ENCODE peak calls at places on chromosomes 3 and 15, in five cellular contexts. One of them, this sample, is unnamed.

GRCh38 chr15:33160054-33160453 is 34.5 kb downstream of the FMN1 start:
- DNase-seq in GM23248: no peak
- DNase-seq in OCI-LY7: peak; percentile 5
- DNase-seq in mesendoderm: peak; percentile 14
- DNase-seq in HAP-1: no peak
- DNase-seq in this sample: no peak

GRCh38 chr3:172209333-172210321 is 170.2 kb downstream of the FNDC3B start:
- DNase-seq in OCI-LY7: no peak
- DNase-seq in HAP-1: no peak
- DNase-seq in mesendoderm: peak; percentile 58
- DNase-seq in GM23248: no peak
- DNase-seq in this sample: no peak

GRCh38 chr3:179801263-179801662 is 148.4 kb downstream of the USP13 start:
- DNase-seq in OCI-LY7: no peak
- DNase-seq in GM23248: peak; percentile 96
- DNase-seq in mesendoderm: no peak
- DNase-seq in HAP-1: no peak
- DNase-seq in this sample: no peak

GRCh38 chr3:54262943-54263342 is 140.6 kb downstream of the CACNA2D3 start:
- DNase-seq in OCI-LY7: no peak
- DNase-seq in HAP-1: no peak
- DNase-seq in mesendoderm: no peak
- DNase-seq in GM23248: no peak
- DNase-seq in this sample: no peak

GRCh38 chr3:46012246-46012645 is 15.0 kb downstream of the XCR1 start:
- DNase-seq in OCI-LY7: no peak
- DNase-seq in mesendoderm: no peak
- DNase-seq in GM23248: no peak
- DNase-seq in HAP-1: no peak
- DNase-seq in this sample: no peak

GRCh38 chr3:78726545-78726944 is 1041.3 kb downstream of the ROBO1 start:
- DNase-seq in mesendoderm: peak; percentile 55
- DNase-seq in HAP-1: no peak
- DNase-seq in GM23248: no peak
- DNase-seq in OCI-LY7: no peak
- DNase-seq in this sample: no peak

GRCh38 chr15:32030795-32031194 is 480 bp downstream of the CHRNA7 start:
- DNase-seq in HAP-1: peak; percentile 41
- DNase-seq in GM23248: peak; percentile 6
- DNase-seq in mesendoderm: peak; percentile 52
- DNase-seq in OCI-LY7: no peak
- DNase-seq in this sample: no peak

GRCh38 chr3:21825684-21826083 is 74.7 kb upstream of the ZNF385D start:
- DNase-seq in GM23248: no peak
- DNase-seq in HAP-1: peak; percentile 7
- DNase-seq in OCI-LY7: no peak
- DNase-seq in mesendoderm: peak; percentile 32
- DNase-seq in this sample: no peak

GRCh38 chr15:73344051-73344450 is 24.7 kb downstream of the HCN4 start:
- DNase-seq in mesendoderm: no peak
- DNase-seq in OCI-LY7: no peak
- DNase-seq in HAP-1: no peak
- DNase-seq in GM23248: peak; percentile 38
- DNase-seq in this sample: no peak

GRCh38 chr3:116440196-116440595 is 5.1 kb downstream of the LSAMP start:
- DNase-seq in OCI-LY7: no peak
- DNase-seq in GM23248: peak; percentile 78
- DNase-seq in mesendoderm: no peak
- DNase-seq in HAP-1: no peak
- DNase-seq in this sample: no peak

GRCh38 chr3:133991209-133991608 is 38.5 kb downstream of the SLCO2A1 start:
- DNase-seq in HAP-1: no peak
- DNase-seq in GM23248: peak; percentile 80
- DNase-seq in OCI-LY7: no peak
- DNase-seq in mesendoderm: no peak
- DNase-seq in this sample: no peak

GRCh38 chr3:40731445-40731844 is 206.7 kb downstream of the ZNF621 start:
- DNase-seq in HAP-1: no peak
- DNase-seq in mesendoderm: no peak
- DNase-seq in GM23248: no peak
- DNase-seq in OCI-LY7: no peak
- DNase-seq in this sample: no peak

GRCh38 chr3:37032961-37033360 is 39.6 kb downstream of the MLH1 start:
- DNase-seq in mesendoderm: no peak
- DNase-seq in OCI-LY7: no peak
- DNase-seq in GM23248: no peak
- DNase-seq in HAP-1: no peak
- DNase-seq in this sample: no peak

GRCh38 chr3:17954801-17955200 is 212.4 kb upstream of the TBC1D5 start:
- DNase-seq in OCI-LY7: no peak
- DNase-seq in mesendoderm: peak; percentile 46
- DNase-seq in GM23248: no peak
- DNase-seq in HAP-1: no peak
- DNase-seq in this sample: no peak

GRCh38 chr3:58217209-58217811 is 6.5 kb upstream of the DNASE1L3 start:
- DNase-seq in HAP-1: peak; percentile 77
- DNase-seq in OCI-LY7: peak; percentile 84
- DNase-seq in GM23248: peak; percentile 78
- DNase-seq in mesendoderm: peak; percentile 95
- DNase-seq in this sample: no peak

GRCh38 chr3:36876181-36876936 is 68.5 kb downstream of the TRANK1 start:
- DNase-seq in HAP-1: no peak
- DNase-seq in OCI-LY7: peak; percentile 60
- DNase-seq in GM23248: no peak
- DNase-seq in mesendoderm: no peak
- DNase-seq in this sample: no peak

GRCh38 chr3:101721650-101721917 is 2.8 kb upstream of the CEP97 start:
- DNase-seq in OCI-LY7: peak; percentile 39
- DNase-seq in GM23248: no peak
- DNase-seq in mesendoderm: no peak
- DNase-seq in HAP-1: no peak
- DNase-seq in this sample: no peak

GRCh38 chr3:136070334-136070733 is 104.8 kb downstream of the PPP2R3A start:
- DNase-seq in OCI-LY7: no peak
- DNase-seq in GM23248: peak; percentile 93
- DNase-seq in mesendoderm: peak; percentile 38
- DNase-seq in HAP-1: no peak
- DNase-seq in this sample: no peak

GRCh38 chr3:59764131-59764530 is 714.3 kb upstream of the CFAP20DC start:
- DNase-seq in OCI-LY7: no peak
- DNase-seq in mesendoderm: no peak
- DNase-seq in HAP-1: no peak
- DNase-seq in GM23248: peak; percentile 15
- DNase-seq in this sample: no peak

GRCh38 chr3:119018690-119019463 is 15.8 kb downstream of the IGSF11 start:
- DNase-seq in mesendoderm: no peak
- DNase-seq in OCI-LY7: no peak
- DNase-seq in HAP-1: peak; percentile 13
- DNase-seq in GM23248: no peak
- DNase-seq in this sample: no peak

GRCh38 chr3:129485681-129486056 is 42.8 kb upstream of the RHO start:
- DNase-seq in GM23248: peak; percentile 99
- DNase-seq in OCI-LY7: no peak
- DNase-seq in HAP-1: no peak
- DNase-seq in mesendoderm: peak; percentile 56
- DNase-seq in this sample: no peak

GRCh38 chr15:64780600-64781156 is 5.3 kb upstream of the RBPMS2 start:
- DNase-seq in mesendoderm: peak; percentile 85
- DNase-seq in GM23248: no peak
- DNase-seq in HAP-1: peak; percentile 85
- DNase-seq in OCI-LY7: no peak
- DNase-seq in this sample: no peak

GRCh38 chr3:186694288-186695032 is 22.7 kb upstream of the KNG1 start:
- DNase-seq in mesendoderm: no peak
- DNase-seq in HAP-1: no peak
- DNase-seq in GM23248: no peak
- DNase-seq in OCI-LY7: no peak
- DNase-seq in this sample: no peak

DNA sequence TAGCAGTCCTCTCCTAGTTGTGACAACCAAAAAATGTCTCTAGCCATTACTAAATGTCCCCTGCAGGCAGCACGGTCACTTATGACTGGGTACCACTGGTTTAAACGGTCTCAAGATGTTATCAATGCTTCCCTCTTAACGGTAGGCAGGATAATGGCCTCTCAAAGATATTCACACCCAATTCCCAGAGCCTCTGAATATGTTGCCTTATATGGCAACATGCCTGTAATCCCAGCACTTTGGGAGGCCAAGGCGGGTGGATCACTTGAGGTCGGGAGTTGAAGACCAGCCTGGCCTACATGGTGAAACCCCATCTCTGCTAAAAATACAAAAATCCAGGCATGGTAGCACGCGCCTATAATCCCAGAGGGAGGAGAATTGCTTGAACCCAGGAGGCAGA is 9.4 kb downstream of the MME start:
- DNase-seq in mesendoderm: peak; percentile 47
- DNase-seq in OCI-LY7: no peak
- DNase-seq in HAP-1: no peak
- DNase-seq in GM23248: no peak
- DNase-seq in this sample: no peak
- H3K36me3 ChIP-seq in mesendoderm: no peaks in the 10 kb centered on the region
- H3K36me3 ChIP-seq in OCI-LY7: peaks cover 85% of the 10 kb centered on the region
- H3K36me3 ChIP-seq in HAP-1: no peaks in the 10 kb centered on the region
- H3K36me3 ChIP-seq in GM23248: peaks cover 37% of the 10 kb centered on the region
- H3K36me3 ChIP-seq in this sample: no peaks in the 10 kb centered on the region

GRCh38 chr3:141235661-141236171 is 4.1 kb downstream of the PXYLP1 start:
- DNase-seq in mesendoderm: peak; percentile 29
- DNase-seq in OCI-LY7: no peak
- DNase-seq in HAP-1: no peak
- DNase-seq in GM23248: no peak
- DNase-seq in this sample: no peak

GRCh38 chr3:141237701-141238521 is 6.3 kb downstream of the PXYLP1 start:
- DNase-seq in mesendoderm: peak; percentile 28
- DNase-seq in HAP-1: no peak
- DNase-seq in GM23248: no peak
- DNase-seq in OCI-LY7: no peak
- DNase-seq in this sample: no peak

GRCh38 chr3:141234283-141234682 is 2.7 kb downstream of the PXYLP1 start:
- DNase-seq in mesendoderm: no peak
- DNase-seq in GM23248: no peak
- DNase-seq in HAP-1: no peak
- DNase-seq in OCI-LY7: no peak
- DNase-seq in this sample: no peak

GRCh38 chr3:141233457-141234161 is 2.0 kb downstream of the PXYLP1 start:
- DNase-seq in HAP-1: no peak
- DNase-seq in OCI-LY7: no peak
- DNase-seq in GM23248: no peak
- DNase-seq in mesendoderm: no peak
- DNase-seq in this sample: no peak

GRCh38 chr3:141236351-141236750 is 4.7 kb downstream of the PXYLP1 start:
- DNase-seq in HAP-1: no peak
- DNase-seq in OCI-LY7: no peak
- DNase-seq in mesendoderm: no peak
- DNase-seq in GM23248: no peak
- DNase-seq in this sample: no peak
- H3K4me3 ChIP-seq in HAP-1: no peak overlapping the region
- H3K4me3 ChIP-seq in OCI-LY7: no peak overlapping the region
- H3K4me3 ChIP-seq in mesendoderm: no peak overlapping the region
- H3K4me3 ChIP-seq in GM23248: no peak overlapping the region
- H3K4me3 ChIP-seq in this sample: no peak overlapping the region

DNA sequence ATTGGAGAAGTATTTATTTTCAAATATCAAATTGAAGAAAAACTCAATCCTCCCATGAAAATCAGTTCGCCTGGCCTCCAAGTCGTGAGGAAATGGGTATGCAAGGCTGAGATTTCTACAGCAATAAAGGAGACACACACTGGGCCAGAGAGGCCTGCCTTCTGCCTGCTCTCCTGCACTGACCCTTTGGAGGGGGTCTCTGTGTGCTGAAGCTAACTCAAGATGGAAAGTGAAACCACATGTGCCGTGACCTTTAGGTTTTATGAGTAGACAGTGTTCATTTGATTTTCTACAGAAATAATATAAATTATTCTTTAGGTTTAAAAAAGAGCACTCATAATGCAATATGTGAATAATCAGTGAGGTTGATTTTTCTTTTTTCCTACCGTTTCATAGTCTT is 11.9 kb upstream of the SLC22A13 start:
- DNase-seq in HAP-1: no peak
- DNase-seq in mesendoderm: no peak
- DNase-seq in GM23248: no peak
- DNase-seq in OCI-LY7: no peak
- DNase-seq in this sample: no peak
- H3K36me3 ChIP-seq in HAP-1: peaks cover 47% of the 10 kb centered on the region
- H3K36me3 ChIP-seq in mesendoderm: peaks cover 2% of the 10 kb centered on the region
- H3K36me3 ChIP-seq in GM23248: peaks cover 58% of the 10 kb centered on the region
- H3K36me3 ChIP-seq in OCI-LY7: peaks cover 69% of the 10 kb centered on the region
- H3K36me3 ChIP-seq in this sample: peaks cover 11% of the 10 kb centered on the region

GRCh38 chr3:184314363-184314699 is at the start of gene EIF4G1:
- DNase-seq in mesendoderm: peak; percentile 95
- DNase-seq in GM23248: peak; percentile 98
- DNase-seq in OCI-LY7: peak; percentile 94
- DNase-seq in HAP-1: peak; percentile 97
- DNase-seq in this sample: no peak
- H3K4me3 ChIP-seq in mesendoderm: peak within 1 kb of the TSS; percentile 83
- H3K4me3 ChIP-seq in GM23248: peak within 1 kb of the TSS; percentile 91
- H3K4me3 ChIP-seq in OCI-LY7: peak within 1 kb of the TSS; percentile 97
- H3K4me3 ChIP-seq in HAP-1: peak within 1 kb of the TSS; percentile 90
- H3K4me3 ChIP-seq in this sample: peak within 1 kb of the TSS; percentile 95

DNA sequence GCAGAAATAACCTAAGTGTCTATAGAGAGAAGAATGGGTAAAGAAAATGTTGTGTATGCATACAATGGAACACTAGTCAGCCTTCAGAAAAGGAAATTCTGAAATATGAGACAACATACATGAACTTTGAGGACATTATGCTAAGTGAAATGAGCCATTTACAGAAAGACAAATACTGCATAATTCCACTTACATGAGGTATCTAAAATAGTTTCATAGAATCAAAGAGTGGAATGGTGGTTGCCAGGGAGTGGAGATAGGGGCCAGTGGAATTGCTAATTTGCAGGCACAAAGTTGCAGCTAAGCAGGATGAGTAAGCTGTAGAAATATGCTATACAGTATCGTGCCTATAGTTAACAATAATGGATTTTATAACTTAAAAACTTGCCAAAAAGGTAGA is 779.6 kb upstream of the ARPP21 start:
- DNase-seq in OCI-LY7: no peak
- DNase-seq in mesendoderm: peak; percentile 40
- DNase-seq in HAP-1: no peak
- DNase-seq in GM23248: no peak
- DNase-seq in this sample: no peak
- H3K36me3 ChIP-seq in OCI-LY7: no peaks in the 10 kb centered on the region
- H3K36me3 ChIP-seq in mesendoderm: no peaks in the 10 kb centered on the region
- H3K36me3 ChIP-seq in HAP-1: no peaks in the 10 kb centered on the region
- H3K36me3 ChIP-seq in GM23248: no peaks in the 10 kb centered on the region
- H3K36me3 ChIP-seq in this sample: no peaks in the 10 kb centered on the region

GRCh38 chr3:151879684-151880282 is 6.3 kb downstream of the SUCNR1 start:
- DNase-seq in GM23248: no peak
- DNase-seq in HAP-1: no peak
- DNase-seq in mesendoderm: no peak
- DNase-seq in OCI-LY7: no peak
- DNase-seq in this sample: no peak

GRCh38 chr3:151877269-151877668 is 3.8 kb downstream of the SUCNR1 start:
- DNase-seq in GM23248: no peak
- DNase-seq in HAP-1: no peak
- DNase-seq in OCI-LY7: no peak
- DNase-seq in mesendoderm: no peak
- DNase-seq in this sample: no peak

GRCh38 chr3:151880326-151880725 is 6.9 kb downstream of the SUCNR1 start:
- DNase-seq in OCI-LY7: no peak
- DNase-seq in HAP-1: no peak
- DNase-seq in GM23248: no peak
- DNase-seq in mesendoderm: no peak
- DNase-seq in this sample: no peak

GRCh38 chr3:151878445-151878844 is 5.0 kb downstream of the SUCNR1 start:
- DNase-seq in OCI-LY7: no peak
- DNase-seq in GM23248: no peak
- DNase-seq in HAP-1: no peak
- DNase-seq in mesendoderm: no peak
- DNase-seq in this sample: no peak

GRCh38 chr3:151879037-151879436 is 5.6 kb downstream of the SUCNR1 start:
- DNase-seq in GM23248: peak; percentile 25
- DNase-seq in HAP-1: no peak
- DNase-seq in mesendoderm: no peak
- DNase-seq in OCI-LY7: no peak
- DNase-seq in this sample: no peak
- H3K4me3 ChIP-seq in GM23248: no peak overlapping the region
- H3K4me3 ChIP-seq in HAP-1: no peak overlapping the region
- H3K4me3 ChIP-seq in mesendoderm: no peak overlapping the region
- H3K4me3 ChIP-seq in OCI-LY7: no peak overlapping the region
- H3K4me3 ChIP-seq in this sample: no peak overlapping the region